ENCODE peak calls at places on chromosome 6, in six cellular contexts. Z, M, F, H, T and N are unnamed samples.

GRCh38 chr6:112330877-112331260 is 16.3 kb upstream of the RFPL4B start:
- DNase-seq in F (no peak), T (no peak), H (no peak), Z (no peak), M (no peak), N (no peak)

GRCh38 chr6:11432713-11433450 is 104.7 kb upstream of the TMEM170B start:
- DNase-seq in F (no peak), M (no peak), T (no peak), Z (no peak), H (peak; percentile 77), N (no peak)

GRCh38 chr6:149233056-149233715 is 84.3 kb upstream of the TAB2 start:
- DNase-seq in T (no peak), Z (no peak), H (peak; percentile 93), F (peak; percentile 95), M (no peak), N (no peak)

GRCh38 chr6:127186889-127187288 is 68.4 kb downstream of the RSPO3 start:
- DNase-seq in F (peak; percentile 37), M (no peak), Z (peak; percentile 78), T (peak; percentile 85), H (no peak), N (peak; percentile 87)

GRCh38 chr6:69138893-69139494 is 503.9 kb downstream of the ADGRB3 start:
- DNase-seq in T (no peak), H (no peak), F (no peak), Z (peak; percentile 30), M (no peak), N (no peak)

GRCh38 chr6:133871131-133871530 is 17.8 kb upstream of the TCF21 start:
- DNase-seq in Z (no peak), T (no peak), H (no peak), F (no peak), M (no peak), N (no peak)

GRCh38 chr6:149717588-149718458 is at the start of gene LATS1:
- DNase-seq in M (peak; percentile 74), F (peak; percentile 43), Z (peak; percentile 91), T (peak; percentile 96), H (peak; percentile 76), N (peak; percentile 95)

GRCh38 chr6:32814145-32814544 is 2.7 kb downstream of the HLA-DOB start:
- DNase-seq in M (no peak), F (no peak), H (no peak), Z (no peak), T (no peak), N (no peak)

GRCh38 chr6:144379356-144379755 is 94.2 kb downstream of the UTRN start:
- DNase-seq in M (no peak), F (no peak), Z (no peak), T (no peak), H (peak; percentile 71), N (no peak)

GRCh38 chr6:28258877-28259777 is at the start of gene NKAPL:
- DNase-seq in Z (peak; percentile 88), M (no peak), F (no peak), T (peak; percentile 78), H (peak; percentile 46), N (peak; percentile 90)

GRCh38 chr6:135128268-135128914 is 52.7 kb upstream of the MYB start:
- DNase-seq in Z (no peak), M (no peak), T (no peak), F (no peak), H (no peak), N (no peak)

GRCh38 chr6:85672050-85672449 is 29.4 kb upstream of the SYNCRIP start:
- DNase-seq in Z (no peak), M (no peak), H (no peak), F (no peak), T (no peak), N (no peak)

GRCh38 chr6:21792177-21792576 is 198.6 kb downstream of the SOX4 start:
- DNase-seq in Z (no peak), M (no peak), H (no peak), T (no peak), F (no peak), N (no peak)

GRCh38 chr6:30556714-30556963 is 350 bp upstream of the GNL1 start:
- DNase-seq in H (no peak), M (no peak), T (peak; percentile 94), F (peak; percentile 91), Z (peak; percentile 88), N (peak; percentile 93)

GRCh38 chr6:90429713-90430112 is 133.1 kb upstream of the BACH2 start:
- DNase-seq in H (no peak), F (peak; percentile 29), M (no peak), Z (no peak), T (no peak), N (no peak)

GRCh38 chr6:152099816-152100618 is 292.5 kb downstream of the ESR1 start:
- DNase-seq in H (peak; percentile 28), M (no peak), F (no peak), Z (peak; percentile 62), T (no peak), N (peak; percentile 76)

GRCh38 chr6:142878407-142878806 is 66.6 kb downstream of the HIVEP2 start:
- DNase-seq in Z (no peak), F (no peak), T (no peak), M (no peak), H (no peak), N (no peak)

DNA sequence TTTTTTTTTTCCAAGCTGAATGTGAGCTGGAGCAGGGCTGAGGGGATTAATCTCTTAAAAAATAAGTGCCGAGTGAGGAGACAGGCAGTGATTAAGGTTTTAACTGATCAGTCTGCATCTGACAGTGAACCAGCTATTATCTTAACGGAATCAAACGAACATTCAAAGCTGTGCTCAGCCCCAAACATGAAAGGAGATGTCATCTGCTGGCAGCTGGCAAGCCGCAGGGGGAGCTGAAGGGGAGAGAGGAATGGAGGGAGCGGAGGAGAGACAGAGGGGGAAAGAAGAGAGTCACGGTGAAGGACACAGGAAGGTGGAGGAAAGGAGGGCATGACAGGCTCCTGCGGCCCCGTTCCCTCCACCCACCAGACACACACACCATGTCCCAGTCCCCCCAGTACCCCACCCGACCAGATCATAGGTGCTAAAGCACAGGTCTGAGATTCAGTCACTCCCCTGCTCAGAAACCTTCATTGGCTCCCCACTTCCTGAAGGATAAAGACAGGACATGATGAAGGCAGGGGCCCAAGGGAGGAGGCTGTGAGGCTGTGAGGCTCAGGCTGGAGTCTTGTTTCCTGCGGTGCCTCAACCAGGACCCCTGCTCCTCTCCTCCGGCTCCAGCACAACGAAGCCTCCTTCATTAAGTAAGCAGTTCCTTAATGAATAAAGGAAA is 80.9 kb downstream of the NCR2 start:
- DNase-seq in F (no peak), T (no peak), Z (no peak), H (no peak), M (no peak), N (no peak)
- H3K27me3 ChIP-seq in F (peaks cover 47% of the 10 kb centered on the region), T (no peaks in the 10 kb centered on the region), Z (peaks cover 87% of the 10 kb centered on the region), H (peaks cover 77% of the 10 kb centered on the region), M (peaks cover 66% of the 10 kb centered on the region), N (peaks cover 26% of the 10 kb centered on the region)

GRCh38 chr6:13485303-13485702 is 2.1 kb downstream of the GFOD1 start:
- DNase-seq in F (no peak), M (no peak), H (no peak), Z (no peak), T (no peak), N (no peak)

GRCh38 chr6:13485923-13486557 is 1.4 kb downstream of the GFOD1 start:
- DNase-seq in F (no peak), T (peak; percentile 65), Z (peak; percentile 33), H (peak; percentile 30), M (peak; percentile 35), N (peak; percentile 51)

GRCh38 chr6:13488015-13488895 is 855 bp upstream of the GFOD1 start:
- DNase-seq in M (no peak), T (peak; percentile 69), F (no peak), Z (peak; percentile 55), H (peak; percentile 40), N (peak; percentile 71)

GRCh38 chr6:13487122-13488014 is at the start of gene GFOD1:
- DNase-seq in H (peak; percentile 78), T (peak; percentile 95), F (peak; percentile 42), M (peak; percentile 85), Z (peak; percentile 92), N (peak; percentile 92)

DNA sequence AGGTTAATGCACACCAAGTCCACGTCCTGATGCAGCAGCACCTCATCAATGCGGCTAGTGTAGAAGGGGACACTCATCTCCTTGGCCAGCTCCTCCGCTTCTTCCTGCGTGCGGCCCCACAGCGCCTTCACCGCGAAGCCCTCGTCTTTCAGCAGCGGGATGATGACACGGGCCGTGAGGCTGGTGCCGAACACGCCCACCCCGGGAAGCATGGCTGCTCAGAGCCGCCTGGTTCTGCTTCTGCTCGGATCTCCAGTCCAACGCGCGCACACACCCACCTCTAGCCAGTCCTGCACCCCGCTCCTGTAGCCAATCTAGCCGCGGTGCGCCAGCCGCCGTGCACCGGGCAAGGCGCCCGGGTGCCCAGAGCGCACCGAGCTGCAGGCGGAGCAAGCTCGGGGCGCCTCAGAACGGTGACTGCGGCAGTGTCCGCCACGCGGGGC is 700 bp downstream of the GFOD1 start:
- DNase-seq in M (peak; percentile 37), F (no peak), Z (peak; percentile 62), T (peak; percentile 79), H (peak; percentile 61), N (peak; percentile 84)
- H3K27me3 ChIP-seq in M (peaks cover 20% of the 10 kb centered on the region), F (no peaks in the 10 kb centered on the region), Z (no peaks in the 10 kb centered on the region), T (no peaks in the 10 kb centered on the region), H (no peaks in the 10 kb centered on the region), N (no peaks in the 10 kb centered on the region)

GRCh38 chr6:100465701-100466409 is 1.1 kb upstream of the SIM1 start:
- DNase-seq in H (no peak), M (peak; percentile 47), F (no peak), T (no peak), Z (no peak), N (no peak)

GRCh38 chr6:100463685-100464161 is 998 bp downstream of the SIM1 start:
- DNase-seq in T (no peak), H (no peak), Z (no peak), F (no peak), M (no peak), N (no peak)

GRCh38 chr6:100466410-100467143 is 1.9 kb upstream of the SIM1 start:
- DNase-seq in H (no peak), F (no peak), M (no peak), T (no peak), Z (no peak), N (no peak)

GRCh38 chr6:100464162-100464851 is 414 bp downstream of the SIM1 start:
- DNase-seq in H (no peak), F (no peak), M (peak; percentile 38), T (no peak), Z (no peak), N (no peak)

DNA sequence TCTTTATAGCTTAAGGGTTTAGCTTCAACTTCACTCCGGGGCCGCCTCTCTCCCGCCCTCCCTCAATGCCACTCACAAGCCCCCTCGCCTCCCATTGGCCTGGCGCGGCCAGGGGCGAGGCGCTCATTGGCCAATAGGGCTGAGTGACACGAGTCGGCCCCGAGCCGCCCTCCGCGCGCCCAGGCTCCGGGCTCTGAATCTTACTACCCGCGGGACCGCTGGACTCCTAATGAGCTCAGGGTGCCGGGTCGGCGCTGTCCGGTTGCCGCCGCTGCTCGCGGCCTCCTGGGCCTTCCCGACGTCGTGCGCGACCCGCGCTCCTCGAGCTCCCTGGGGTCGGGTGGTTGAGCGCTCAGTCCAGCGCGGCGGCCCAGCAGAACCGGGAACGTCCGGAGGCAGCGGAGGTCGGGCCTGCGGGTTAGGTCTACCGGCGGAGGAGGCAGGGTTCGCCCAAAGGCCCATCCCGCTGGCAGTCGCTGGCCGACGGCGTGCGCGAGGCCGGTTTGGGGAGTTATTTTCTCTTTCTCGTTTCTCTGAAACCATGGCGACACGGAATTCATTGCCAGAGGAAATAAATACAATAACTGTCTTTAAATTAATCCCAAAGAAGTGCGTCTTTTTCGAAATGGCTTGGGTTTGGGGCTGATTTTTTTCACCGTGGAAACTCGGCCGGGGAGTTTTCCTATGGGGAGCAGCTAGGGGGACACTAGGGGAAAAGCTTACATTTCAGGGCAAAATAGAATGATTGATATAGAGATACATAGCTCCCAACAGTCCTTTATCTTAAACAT is at the start of gene SIM1:
- DNase-seq in Z (peak; percentile 46), M (peak; percentile 88), F (no peak), T (no peak), H (peak; percentile 59), N (no peak)
- H3K27me3 ChIP-seq in Z (peaks cover 100% of the 10 kb centered on the region), M (peaks cover 88% of the 10 kb centered on the region), F (no peaks in the 10 kb centered on the region), T (peaks cover 36% of the 10 kb centered on the region), H (peaks cover 95% of the 10 kb centered on the region), N (peaks cover 100% of the 10 kb centered on the region)

GRCh38 chr6:41639556-41640371 is 1.5 kb downstream of the MDFI start:
- DNase-seq in M (no peak), Z (no peak), F (no peak), T (peak; percentile 48), H (no peak), N (peak; percentile 36)
- H3K27me3 ChIP-seq in M (peaks cover 32% of the 10 kb centered on the region), Z (peaks cover 58% of the 10 kb centered on the region), F (no peaks in the 10 kb centered on the region), T (no peaks in the 10 kb centered on the region), H (peaks cover 94% of the 10 kb centered on the region), N (peaks cover 28% of the 10 kb centered on the region)